ENCODE peak calls at places on chromosomes 5 and 9, in seven cellular contexts. K is colonic mucosa; F is CD4-positive, alpha-beta memory T cell; R is SJSA1; N is esophagus squamous epithelium; D is cardiac muscle cell; H is breast epithelium. G is an unnamed sample.

GRCh38 chr9:1354066-1354465 is 303.9 kb downstream of the DMRT2 start:
- DNase-seq in K (no peak), F (no peak), R (no peak), N (no peak), D (no peak), H (no peak), G (no peak)

GRCh38 chr5:151892393-151892792 is 32.3 kb downstream of the GLRA1 start:
- DNase-seq in K (no peak), F (no peak), R (no peak), N (no peak), D (no peak), H (no peak), G (no peak)

GRCh38 chr5:91635950-91636349 is 252.8 kb upstream of the ARRDC3 start:
- DNase-seq in K (no peak), F (no peak), R (no peak), N (no peak), D (no peak), H (no peak), G (no peak)

GRCh38 chr9:98823666-98824334 is 16.3 kb downstream of the GALNT12 start:
- DNase-seq in K (no peak), F (no peak), R (no peak), N (no peak), D (no peak), H (no peak), G (no peak)

GRCh38 chr5:54990751-54991349 is 5.5 kb upstream of the ESM1 start:
- DNase-seq in K (no peak), F (no peak), R (no peak), N (no peak), D (peak; percentile 32), H (no peak), G (no peak)

GRCh38 chr5:24566933-24567332 is 77.8 kb downstream of the CDH10 start:
- DNase-seq in K (no peak), F (no peak), R (no peak), N (no peak), D (no peak), H (no peak), G (no peak)

GRCh38 chr5:140548300-140548688 is 832 bp downstream of the EIF4EBP3 start:
- DNase-seq in K (peak; percentile 81), F (no peak), R (no peak), N (no peak), D (no peak), H (no peak), G (no peak)

GRCh38 chr5:43609752-43610151 is 6.8 kb downstream of the NNT start:
- DNase-seq in K (no peak), F (no peak), R (no peak), N (no peak), D (no peak), H (no peak), G (no peak)

GRCh38 chr9:91953723-91954122 is 3.7 kb upstream of the ROR2 start:
- DNase-seq in K (no peak), F (no peak), R (no peak), N (no peak), D (no peak), H (no peak), G (no peak)

GRCh38 chr5:176866913-176867312 is 32.2 kb downstream of the HK3 start:
- DNase-seq in K (no peak), F (no peak), R (no peak), N (no peak), D (peak; percentile 9), H (no peak), G (no peak)

GRCh38 chr9:105296889-105297288 is 52.4 kb downstream of the SLC44A1 start:
- DNase-seq in K (no peak), F (no peak), R (no peak), N (no peak), D (peak; percentile 97), H (no peak), G (no peak)

GRCh38 chr5:179796877-179797608 is 3.3 kb downstream of the LTC4S start:
- DNase-seq in K (no peak), F (no peak), R (no peak), N (no peak), D (no peak), H (no peak), G (no peak)

GRCh38 chr5:66324357-66324756 is 180.3 kb downstream of the SREK1 start:
- DNase-seq in K (no peak), F (no peak), R (no peak), N (no peak), D (no peak), H (no peak), G (no peak)

GRCh38 chr5:10860645-10861455 is 99.8 kb upstream of the DAP start:
- DNase-seq in K (no peak), F (no peak), R (no peak), N (no peak), D (peak; percentile 2), H (no peak), G (no peak)

GRCh38 chr5:75617746-75618352 is 6.6 kb downstream of the ANKDD1B start:
- DNase-seq in K (no peak), F (no peak), R (peak; percentile 90), N (no peak), D (peak; percentile 71), H (no peak), G (no peak)

GRCh38 chr5:101212942-101213514 is 309.9 kb upstream of the ST8SIA4 start:
- DNase-seq in K (no peak), F (no peak), R (no peak), N (no peak), D (no peak), H (no peak), G (no peak)

GRCh38 chr9:73773896-73774295 is 622.2 kb downstream of the ANXA1 start:
- DNase-seq in K (no peak), F (no peak), R (no peak), N (no peak), D (peak; percentile 23), H (no peak), G (no peak)

GRCh38 chr5:58893551-58893950 is 310.7 kb downstream of the RAB3C start:
- DNase-seq in K (no peak), F (no peak), R (no peak), N (no peak), D (no peak), H (no peak), G (no peak)

GRCh38 chr5:139299477-139299876 is 5.9 kb downstream of the MATR3 start:
- DNase-seq in K (no peak), F (no peak), R (no peak), N (no peak), D (no peak), H (no peak), G (no peak)

GRCh38 chr5:139296862-139297326 is 3.4 kb downstream of the MATR3 start:
- DNase-seq in K (no peak), F (no peak), R (no peak), N (no peak), D (no peak), H (no peak), G (no peak)

GRCh38 chr5:139296198-139296597 is 2.7 kb downstream of the MATR3 start:
- DNase-seq in K (no peak), F (no peak), R (no peak), N (no peak), D (no peak), H (no peak), G (no peak)

GRCh38 chr5:139298242-139298641 is 4.7 kb downstream of the MATR3 start:
- DNase-seq in K (no peak), F (no peak), R (no peak), N (no peak), D (no peak), H (no peak), G (no peak)

GRCh38 chr5:139297439-139298133 is 4.0 kb downstream of the MATR3 start:
- DNase-seq in K (no peak), F (no peak), R (no peak), N (no peak), D (no peak), H (no peak), G (no peak)
- H3K4me1 ChIP-seq in K (peaks cover 13% of the 10 kb centered on the region), F (peaks cover 84% of the 10 kb centered on the region), R (peaks cover 9% of the 10 kb centered on the region), N (peaks cover 67% of the 10 kb centered on the region), D (peaks cover 54% of the 10 kb centered on the region), H (no peaks in the 10 kb centered on the region), G (no peaks in the 10 kb centered on the region)

GRCh38 chr5:178221203-178221771 is 11.3 kb downstream of the PHYKPL start:
- DNase-seq in K (no peak), F (no peak), R (no peak), N (no peak), D (no peak), H (no peak), G (no peak)
- H3K36me3 ChIP-seq in K (no peaks in the 10 kb centered on the region), F (peaks cover 32% of the 10 kb centered on the region), R (peaks cover 86% of the 10 kb centered on the region), N (peaks cover 99% of the 10 kb centered on the region), D (peaks cover 25% of the 10 kb centered on the region), H (no peaks in the 10 kb centered on the region), G (peaks cover 11% of the 10 kb centered on the region)

DNA sequence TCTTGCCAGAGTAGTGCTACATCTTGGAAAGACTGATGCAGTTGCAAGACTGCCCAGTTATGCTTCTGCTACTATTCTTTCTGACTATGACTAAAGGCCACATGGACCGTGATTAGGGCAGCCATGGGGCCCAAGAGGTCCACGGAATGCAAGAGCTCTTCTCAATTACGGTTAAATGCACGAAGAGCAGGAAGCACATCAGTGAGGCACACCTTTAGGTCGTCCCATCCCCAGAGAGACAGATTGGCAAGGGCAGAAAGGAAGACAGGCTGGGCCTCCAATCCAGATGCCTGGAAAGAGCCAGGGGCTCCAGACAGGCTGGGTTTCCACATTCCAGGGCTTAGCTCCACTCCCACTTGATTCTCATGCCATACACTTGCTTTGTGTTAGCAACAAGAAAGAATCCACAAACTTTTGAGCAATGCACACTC is 132.3 kb upstream of the SLIT3 start:
- DNase-seq in K (no peak), F (no peak), R (no peak), N (no peak), D (no peak), H (no peak), G (no peak)
- H3K4me1 ChIP-seq in K (no peaks in the 10 kb centered on the region), F (no peaks in the 10 kb centered on the region), R (peaks cover 37% of the 10 kb centered on the region), N (peaks cover 3% of the 10 kb centered on the region), D (peaks cover 4% of the 10 kb centered on the region), H (no peaks in the 10 kb centered on the region), G (peaks cover 2% of the 10 kb centered on the region)

GRCh38 chr5:62373382-62373781 is 30.3 kb downstream of the DIMT1 start:
- DNase-seq in K (no peak), F (no peak), R (no peak), N (no peak), D (no peak), H (no peak), G (no peak)

GRCh38 chr5:62375627-62376026 is 28.1 kb downstream of the DIMT1 start:
- DNase-seq in K (no peak), F (no peak), R (no peak), N (no peak), D (no peak), H (no peak), G (no peak)

GRCh38 chr5:62372600-62372999 is 31.1 kb downstream of the DIMT1 start:
- DNase-seq in K (no peak), F (no peak), R (no peak), N (no peak), D (no peak), H (no peak), G (no peak)

GRCh38 chr5:62374090-62374489 is 29.6 kb downstream of the DIMT1 start:
- DNase-seq in K (no peak), F (no peak), R (no peak), N (no peak), D (no peak), H (no peak), G (no peak)

DNA sequence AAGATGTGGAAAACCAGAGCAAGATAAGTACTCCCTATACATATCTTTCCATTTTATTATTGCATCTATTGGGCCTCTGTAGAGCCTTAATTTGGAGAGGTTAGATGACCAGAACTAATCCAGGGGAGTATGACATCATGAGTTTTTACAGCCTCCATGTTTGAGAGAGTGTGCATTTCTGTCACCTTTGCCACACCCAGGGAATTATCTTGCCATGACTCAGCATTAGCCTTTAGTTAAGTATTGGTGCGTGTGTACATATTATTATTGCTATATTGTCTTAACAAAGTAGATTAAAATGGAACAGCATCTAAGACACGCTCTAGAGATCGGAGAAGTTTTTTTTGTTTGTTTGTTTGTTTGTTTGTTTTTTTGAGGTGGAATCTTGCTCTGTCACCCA is 27.6 kb downstream of the DIMT1 start:
- DNase-seq in K (no peak), F (no peak), R (no peak), N (no peak), D (peak; percentile 3), H (no peak), G (no peak)
- H3K36me3 ChIP-seq in K (peaks cover 8% of the 10 kb centered on the region), F (peaks cover 60% of the 10 kb centered on the region), R (peaks cover 81% of the 10 kb centered on the region), N (peaks cover 84% of the 10 kb centered on the region), D (peaks cover 51% of the 10 kb centered on the region), H (peaks cover 6% of the 10 kb centered on the region), G (peaks cover 7% of the 10 kb centered on the region)